ENCODE peak calls at places on chromosomes 13 and 19, in ten cellular contexts. One of them, this sample, is unnamed.

GRCh38 chr13:86862137-86862536 is 809.0 kb upstream of the SLITRK5 start:
- DNase-seq in stomach: no peak
- DNase-seq in fibroblast of pulmonary artery: no peak
- DNase-seq in upper lobe of right lung: no peak
- DNase-seq in uterus: no peak
- DNase-seq in esophagus squamous epithelium: no peak
- DNase-seq in AG04450: no peak
- DNase-seq in CD8-positive, alpha-beta T cell: no peak
- DNase-seq in neural progenitor cell: no peak
- DNase-seq in adrenal gland: no peak
- DNase-seq in this sample: no peak

GRCh38 chr13:76928456-76928855 is 19.9 kb upstream of the ACOD1 start:
- DNase-seq in adrenal gland: no peak
- DNase-seq in upper lobe of right lung: no peak
- DNase-seq in stomach: no peak
- DNase-seq in uterus: no peak
- DNase-seq in fibroblast of pulmonary artery: no peak
- DNase-seq in esophagus squamous epithelium: no peak
- DNase-seq in CD8-positive, alpha-beta T cell: no peak
- DNase-seq in neural progenitor cell: no peak
- DNase-seq in AG04450: no peak
- DNase-seq in this sample: no peak

GRCh38 chr13:29110003-29110402 is 289.9 kb downstream of the MTUS2 start:
- DNase-seq in stomach: no peak
- DNase-seq in neural progenitor cell: no peak
- DNase-seq in esophagus squamous epithelium: no peak
- DNase-seq in fibroblast of pulmonary artery: no peak
- DNase-seq in upper lobe of right lung: no peak
- DNase-seq in CD8-positive, alpha-beta T cell: no peak
- DNase-seq in uterus: no peak
- DNase-seq in AG04450: no peak
- DNase-seq in adrenal gland: no peak
- DNase-seq in this sample: no peak

GRCh38 chr13:97134364-97135095 is 87.6 kb upstream of the MBNL2 start:
- DNase-seq in upper lobe of right lung: no peak
- DNase-seq in neural progenitor cell: no peak
- DNase-seq in fibroblast of pulmonary artery: no peak
- DNase-seq in stomach: no peak
- DNase-seq in AG04450: no peak
- DNase-seq in CD8-positive, alpha-beta T cell: no peak
- DNase-seq in esophagus squamous epithelium: no peak
- DNase-seq in adrenal gland: no peak
- DNase-seq in uterus: no peak
- DNase-seq in this sample: no peak

GRCh38 chr19:14425696-14426138 is 6.6 kb upstream of the DDX39A start:
- DNase-seq in fibroblast of pulmonary artery: peak
- DNase-seq in CD8-positive, alpha-beta T cell: no peak
- DNase-seq in AG04450: peak
- DNase-seq in esophagus squamous epithelium: no peak
- DNase-seq in neural progenitor cell: no peak
- DNase-seq in adrenal gland: no peak
- DNase-seq in stomach: no peak
- DNase-seq in upper lobe of right lung: no peak
- DNase-seq in uterus: no peak
- DNase-seq in this sample: no peak

GRCh38 chr13:113979791-113980471 is 6.1 kb upstream of the C13orf46 start:
- DNase-seq in stomach: no peak
- DNase-seq in AG04450: no peak
- DNase-seq in adrenal gland: no peak
- DNase-seq in esophagus squamous epithelium: no peak
- DNase-seq in CD8-positive, alpha-beta T cell: no peak
- DNase-seq in uterus: no peak
- DNase-seq in upper lobe of right lung: peak
- DNase-seq in neural progenitor cell: no peak
- DNase-seq in fibroblast of pulmonary artery: no peak
- DNase-seq in this sample: no peak

GRCh38 chr13:25876256-25876655 is 175.6 kb downstream of the SHISA2 start:
- DNase-seq in fibroblast of pulmonary artery: no peak
- DNase-seq in CD8-positive, alpha-beta T cell: no peak
- DNase-seq in stomach: no peak
- DNase-seq in upper lobe of right lung: no peak
- DNase-seq in AG04450: no peak
- DNase-seq in uterus: no peak
- DNase-seq in adrenal gland: no peak
- DNase-seq in esophagus squamous epithelium: no peak
- DNase-seq in neural progenitor cell: no peak
- DNase-seq in this sample: no peak

GRCh38 chr13:79642596-79642995 is 161.6 kb downstream of the NDFIP2 start:
- DNase-seq in CD8-positive, alpha-beta T cell: no peak
- DNase-seq in fibroblast of pulmonary artery: peak
- DNase-seq in uterus: no peak
- DNase-seq in neural progenitor cell: no peak
- DNase-seq in AG04450: no peak
- DNase-seq in stomach: no peak
- DNase-seq in adrenal gland: no peak
- DNase-seq in esophagus squamous epithelium: no peak
- DNase-seq in upper lobe of right lung: no peak
- DNase-seq in this sample: no peak

GRCh38 chr19:54431255-54431838 is 16.1 kb downstream of the TTYH1 start:
- DNase-seq in stomach: peak
- DNase-seq in upper lobe of right lung: peak
- DNase-seq in adrenal gland: peak
- DNase-seq in neural progenitor cell: no peak
- DNase-seq in fibroblast of pulmonary artery: peak
- DNase-seq in AG04450: no peak
- DNase-seq in CD8-positive, alpha-beta T cell: no peak
- DNase-seq in uterus: no peak
- DNase-seq in esophagus squamous epithelium: no peak
- DNase-seq in this sample: no peak

GRCh38 chr19:54429545-54430227 is 14.4 kb downstream of the TTYH1 start:
- DNase-seq in stomach: no peak
- DNase-seq in neural progenitor cell: peak
- DNase-seq in esophagus squamous epithelium: no peak
- DNase-seq in upper lobe of right lung: no peak
- DNase-seq in AG04450: no peak
- DNase-seq in adrenal gland: no peak
- DNase-seq in fibroblast of pulmonary artery: no peak
- DNase-seq in uterus: no peak
- DNase-seq in CD8-positive, alpha-beta T cell: no peak
- DNase-seq in this sample: no peak

GRCh38 chr19:54432144-54432738 is 16.8 kb upstream of the LENG8 start:
- DNase-seq in adrenal gland: peak
- DNase-seq in fibroblast of pulmonary artery: no peak
- DNase-seq in stomach: no peak
- DNase-seq in uterus: no peak
- DNase-seq in neural progenitor cell: no peak
- DNase-seq in CD8-positive, alpha-beta T cell: no peak
- DNase-seq in upper lobe of right lung: no peak
- DNase-seq in esophagus squamous epithelium: no peak
- DNase-seq in AG04450: no peak
- DNase-seq in this sample: no peak

GRCh38 chr19:54429176-54429495 is 13.9 kb downstream of the TTYH1 start:
- DNase-seq in upper lobe of right lung: no peak
- DNase-seq in fibroblast of pulmonary artery: no peak
- DNase-seq in adrenal gland: no peak
- DNase-seq in neural progenitor cell: no peak
- DNase-seq in CD8-positive, alpha-beta T cell: no peak
- DNase-seq in uterus: no peak
- DNase-seq in stomach: no peak
- DNase-seq in esophagus squamous epithelium: no peak
- DNase-seq in AG04450: no peak
- DNase-seq in this sample: no peak

DNA sequence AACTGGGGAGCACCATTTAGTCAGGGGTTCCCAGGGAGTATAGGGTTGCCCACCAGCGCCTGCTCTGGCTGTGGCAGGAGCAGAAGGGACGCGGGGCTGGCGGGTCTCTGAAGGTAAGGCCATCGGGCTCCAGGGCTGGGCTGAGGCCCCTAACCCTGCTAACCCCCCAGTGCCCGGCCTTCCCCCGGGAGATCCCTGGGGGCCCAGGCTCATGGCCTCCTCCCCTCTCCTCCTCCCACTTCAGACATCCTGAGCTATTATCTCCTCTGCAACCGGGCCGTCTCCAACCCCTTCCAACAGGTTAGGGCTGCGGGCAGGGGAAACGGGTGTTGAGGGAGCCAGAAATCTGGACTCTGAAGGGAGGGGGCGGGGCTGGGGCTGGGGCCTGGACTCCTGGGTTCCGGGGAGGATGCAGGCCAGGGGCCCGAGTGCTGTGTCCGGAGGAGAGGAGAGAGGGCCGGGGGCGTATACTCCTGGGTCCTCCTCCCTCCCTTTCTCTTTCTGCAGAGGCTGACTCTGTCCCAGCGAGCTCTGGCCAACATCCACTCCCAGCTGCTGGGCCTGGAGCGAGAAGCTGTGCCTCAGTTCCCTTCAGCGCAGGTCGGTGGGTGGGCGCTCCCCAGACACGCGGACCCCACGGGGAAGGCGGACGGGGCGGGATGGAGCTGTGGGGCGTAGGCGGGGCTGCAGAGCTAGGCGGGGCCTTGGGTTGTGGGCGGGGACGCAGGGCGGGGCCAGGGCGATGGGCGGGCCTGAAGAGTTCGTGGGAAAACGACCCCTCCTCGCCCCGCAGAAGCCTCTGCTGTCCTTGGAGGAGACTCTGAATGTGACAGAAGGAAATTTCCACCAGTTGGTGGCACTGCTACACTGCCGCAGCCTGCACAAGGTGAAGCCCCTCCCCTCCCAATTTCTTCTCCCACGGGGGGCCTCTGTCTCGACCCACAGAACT is 15.3 kb downstream of the TTYH1 start:
- DNase-seq in fibroblast of pulmonary artery: peak
- DNase-seq in upper lobe of right lung: no peak
- DNase-seq in uterus: no peak
- DNase-seq in AG04450: no peak
- DNase-seq in adrenal gland: no peak
- DNase-seq in CD8-positive, alpha-beta T cell: no peak
- DNase-seq in stomach: no peak
- DNase-seq in neural progenitor cell: peak
- DNase-seq in esophagus squamous epithelium: no peak
- DNase-seq in this sample: no peak
- TF ChIP-seq CTCF in fibroblast of pulmonary artery: no peak
- TF ChIP-seq CTCF in upper lobe of right lung: no peak
- TF ChIP-seq CTCF in uterus: no peak
- TF ChIP-seq CTCF in AG04450: no peak
- TF ChIP-seq CTCF in adrenal gland: no peak
- TF ChIP-seq CTCF in CD8-positive, alpha-beta T cell: peak
- TF ChIP-seq CTCF in stomach: no peak
- TF ChIP-seq CTCF in neural progenitor cell: peak
- TF ChIP-seq CTCF in esophagus squamous epithelium: no peak
- TF ChIP-seq CTCF in this sample: no peak

GRCh38 chr19:41174297-41174928 is 18.6 kb upstream of the CYP2S1 start:
- DNase-seq in stomach: peak
- DNase-seq in CD8-positive, alpha-beta T cell: no peak
- DNase-seq in fibroblast of pulmonary artery: no peak
- DNase-seq in AG04450: no peak
- DNase-seq in uterus: no peak
- DNase-seq in neural progenitor cell: no peak
- DNase-seq in upper lobe of right lung: no peak
- DNase-seq in esophagus squamous epithelium: no peak
- DNase-seq in adrenal gland: peak
- DNase-seq in this sample: no peak

GRCh38 chr19:41172297-41173164 is 20.5 kb upstream of the CYP2S1 start:
- DNase-seq in stomach: peak
- DNase-seq in esophagus squamous epithelium: no peak
- DNase-seq in upper lobe of right lung: peak
- DNase-seq in CD8-positive, alpha-beta T cell: no peak
- DNase-seq in AG04450: no peak
- DNase-seq in uterus: no peak
- DNase-seq in adrenal gland: no peak
- DNase-seq in neural progenitor cell: no peak
- DNase-seq in fibroblast of pulmonary artery: no peak
- DNase-seq in this sample: no peak

GRCh38 chr19:41175825-41176734 is 16.9 kb upstream of the CYP2S1 start:
- DNase-seq in CD8-positive, alpha-beta T cell: no peak
- DNase-seq in upper lobe of right lung: peak
- DNase-seq in neural progenitor cell: peak
- DNase-seq in uterus: peak
- DNase-seq in stomach: peak
- DNase-seq in fibroblast of pulmonary artery: peak
- DNase-seq in AG04450: peak
- DNase-seq in adrenal gland: peak
- DNase-seq in esophagus squamous epithelium: no peak
- DNase-seq in this sample: no peak
- H3K4me3 ChIP-seq in CD8-positive, alpha-beta T cell: no peak
- H3K4me3 ChIP-seq in upper lobe of right lung: peak
- H3K4me3 ChIP-seq in neural progenitor cell: no peak
- H3K4me3 ChIP-seq in uterus: no peak
- H3K4me3 ChIP-seq in stomach: no peak
- H3K4me3 ChIP-seq in fibroblast of pulmonary artery: no peak
- H3K4me3 ChIP-seq in AG04450: peak
- H3K4me3 ChIP-seq in adrenal gland: peak
- H3K4me3 ChIP-seq in esophagus squamous epithelium: no peak
- H3K4me3 ChIP-seq in this sample: no peak

GRCh38 chr19:5767949-5768348 is 16.6 kb downstream of the PRR22 start:
- DNase-seq in upper lobe of right lung: no peak
- DNase-seq in esophagus squamous epithelium: no peak
- DNase-seq in neural progenitor cell: no peak
- DNase-seq in uterus: no peak
- DNase-seq in adrenal gland: no peak
- DNase-seq in fibroblast of pulmonary artery: no peak
- DNase-seq in CD8-positive, alpha-beta T cell: no peak
- DNase-seq in stomach: no peak
- DNase-seq in AG04450: no peak
- DNase-seq in this sample: no peak

GRCh38 chr19:5765220-5765619 is 19.3 kb downstream of the PRR22 start:
- DNase-seq in stomach: no peak
- DNase-seq in esophagus squamous epithelium: no peak
- DNase-seq in CD8-positive, alpha-beta T cell: no peak
- DNase-seq in AG04450: no peak
- DNase-seq in neural progenitor cell: no peak
- DNase-seq in uterus: no peak
- DNase-seq in fibroblast of pulmonary artery: no peak
- DNase-seq in upper lobe of right lung: no peak
- DNase-seq in adrenal gland: no peak
- DNase-seq in this sample: no peak

DNA sequence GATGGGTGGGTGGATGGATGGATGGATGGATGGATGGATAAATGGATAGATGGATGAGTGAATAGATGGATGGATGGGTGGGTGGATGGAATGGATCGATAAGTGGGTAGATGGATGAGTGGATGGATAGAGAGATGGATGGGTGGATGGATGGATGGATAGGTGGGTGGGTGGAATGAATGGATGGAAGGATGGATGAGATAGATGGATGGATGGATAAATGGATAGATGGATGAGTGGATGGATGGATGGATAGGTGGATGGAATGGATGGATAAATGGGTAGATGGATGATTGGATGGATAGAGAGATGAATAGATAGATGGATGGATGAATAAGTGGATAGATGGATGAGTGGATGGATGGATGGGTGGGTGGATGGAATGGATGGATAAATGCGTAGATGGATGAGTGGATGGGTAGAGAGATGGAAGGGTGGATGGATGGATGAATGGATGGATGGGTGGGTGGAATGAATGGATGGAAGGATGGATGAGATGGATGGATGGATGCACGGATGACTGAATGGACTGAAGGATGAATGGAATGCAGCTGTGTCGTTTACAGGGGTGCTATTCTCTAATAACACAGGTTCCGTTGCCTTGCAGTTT is 21.8 kb downstream of the PRR22 start:
- DNase-seq in AG04450: no peak
- DNase-seq in fibroblast of pulmonary artery: no peak
- DNase-seq in upper lobe of right lung: no peak
- DNase-seq in stomach: no peak
- DNase-seq in neural progenitor cell: no peak
- DNase-seq in CD8-positive, alpha-beta T cell: no peak
- DNase-seq in esophagus squamous epithelium: no peak
- DNase-seq in uterus: no peak
- DNase-seq in adrenal gland: no peak
- DNase-seq in this sample: no peak
- TF ChIP-seq CTCF in AG04450: no peak
- TF ChIP-seq CTCF in fibroblast of pulmonary artery: no peak
- TF ChIP-seq CTCF in upper lobe of right lung: no peak
- TF ChIP-seq CTCF in stomach: no peak
- TF ChIP-seq CTCF in neural progenitor cell: no peak
- TF ChIP-seq CTCF in CD8-positive, alpha-beta T cell: no peak
- TF ChIP-seq CTCF in esophagus squamous epithelium: no peak
- TF ChIP-seq CTCF in uterus: no peak
- TF ChIP-seq CTCF in adrenal gland: no peak
- TF ChIP-seq CTCF in this sample: no peak

DNA sequence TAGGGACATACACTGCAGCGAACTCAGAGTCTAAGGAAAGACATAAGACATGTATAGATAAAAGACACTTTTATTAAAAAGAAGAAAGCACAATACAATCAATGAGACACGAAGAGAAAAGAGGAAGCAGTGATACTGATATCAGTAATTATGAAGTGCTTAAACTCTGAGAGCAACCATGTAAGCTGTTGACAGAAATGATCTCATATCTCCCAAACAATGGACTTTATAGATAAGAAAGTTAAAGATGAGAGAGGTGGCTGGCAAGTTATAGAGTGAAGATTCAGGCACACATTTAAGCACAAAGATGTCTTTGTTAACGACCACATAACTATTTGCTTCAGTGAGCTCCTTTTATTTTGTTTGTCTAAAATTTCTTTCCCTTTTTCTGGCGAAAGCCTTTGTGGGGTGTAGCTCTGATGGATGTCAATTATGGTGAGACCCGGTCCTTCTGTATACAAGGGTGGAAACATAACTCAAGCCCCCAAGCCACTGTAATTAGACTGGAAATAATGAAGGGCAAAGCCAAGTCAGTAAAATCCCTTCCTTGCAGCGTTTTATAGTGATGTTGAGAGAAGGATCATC is 818.0 kb upstream of the SLC10A2 start:
- DNase-seq in CD8-positive, alpha-beta T cell: no peak
- DNase-seq in fibroblast of pulmonary artery: no peak
- DNase-seq in neural progenitor cell: no peak
- DNase-seq in adrenal gland: no peak
- DNase-seq in AG04450: no peak
- DNase-seq in upper lobe of right lung: no peak
- DNase-seq in uterus: no peak
- DNase-seq in esophagus squamous epithelium: no peak
- DNase-seq in stomach: no peak
- DNase-seq in this sample: no peak
- H3K4me3 ChIP-seq in CD8-positive, alpha-beta T cell: no peak
- H3K4me3 ChIP-seq in fibroblast of pulmonary artery: no peak
- H3K4me3 ChIP-seq in neural progenitor cell: no peak
- H3K4me3 ChIP-seq in adrenal gland: no peak
- H3K4me3 ChIP-seq in AG04450: no peak
- H3K4me3 ChIP-seq in upper lobe of right lung: no peak
- H3K4me3 ChIP-seq in uterus: no peak
- H3K4me3 ChIP-seq in esophagus squamous epithelium: no peak
- H3K4me3 ChIP-seq in stomach: no peak
- H3K4me3 ChIP-seq in this sample: no peak

This sample was measured in GM12864.